ENCODE peak calls at places on chromosomes 4 and X, in ten cellular contexts. I is fibroblast of gingiva; K is stimulated activated CD8-positive, alpha-beta memory T cell treated with anti-CD3 and anti-CD28 coated beads, Interleukin-4, amount 100 ng/mL, for 1 hour; D is uterus; V is T follicular helper cell; C is mammary epithelial cell; J is fibroblast of pulmonary artery; W is NCI-H2171; H is T-helper 2 cell; L is fibroblast of lung. R is an unnamed sample.

GRCh38 chrX:72060196-72060974 is 71.3 kb downstream of the RTL5 start:
- DNase-seq in J (peak; percentile 32), L (no peak), D (no peak), K (no peak), V (no peak), H (no peak), W (no peak), C (no peak), I (no peak), R (peak; percentile 87)

GRCh38 chrX:14528629-14529287 is 578 bp upstream of the GLRA2 start:
- DNase-seq in K (no peak), W (peak; percentile 0), J (peak; percentile 17), I (peak; percentile 14), C (peak; percentile 60), D (peak; percentile 26), L (no peak), H (peak; percentile 7), V (peak; percentile 5), R (peak; percentile 67)

GRCh38 chr4:169612869-169613859 is 781 bp upstream of the NEK1 start:
- DNase-seq in I (peak; percentile 66), C (peak; percentile 71), V (peak; percentile 55), J (peak; percentile 82), W (peak; percentile 12), D (peak; percentile 72), H (peak; percentile 59), K (no peak), L (peak; percentile 76), R (peak; percentile 84)

GRCh38 chr4:127049506-127049905 is 583.3 kb upstream of the INTU start:
- DNase-seq in I (peak; percentile 7), D (no peak), C (no peak), K (no peak), H (no peak), V (no peak), W (no peak), J (no peak), L (peak; percentile 74), R (no peak)

GRCh38 chr4:57182132-57182874 is 72.1 kb upstream of the IGFBP7 start:
- DNase-seq in K (no peak), D (no peak), C (no peak), H (no peak), V (no peak), W (no peak), I (no peak), L (no peak), J (no peak), R (peak; percentile 40)

GRCh38 chr4:156705291-156705690 is 266.3 kb downstream of the PDGFC start:
- DNase-seq in H (no peak), I (no peak), J (peak; percentile 4), C (peak; percentile 4), V (no peak), K (no peak), L (peak; percentile 79), W (no peak), D (no peak), R (no peak)

GRCh38 chr4:117773067-117773946 is 261.0 kb upstream of the NDST3 start:
- DNase-seq in I (no peak), V (no peak), K (no peak), W (no peak), L (peak; percentile 48), H (no peak), J (no peak), D (no peak), C (no peak), R (peak; percentile 52)

GRCh38 chr4:152815078-152815477 is 35.3 kb downstream of the ARFIP1 start:
- DNase-seq in C (no peak), I (peak; percentile 79), W (no peak), L (no peak), H (no peak), J (peak; percentile 50), D (no peak), V (no peak), K (no peak), R (no peak)

GRCh38 chr4:76749361-76749760 is 148.6 kb downstream of the SOWAHB start:
- DNase-seq in W (no peak), I (no peak), H (no peak), V (no peak), L (no peak), K (no peak), J (no peak), C (no peak), D (no peak), R (no peak)